ENCODE peak calls at places on chromosomes 7 and 10, in ten cellular contexts. E is cardiac fibroblast, U is small intestine, L is body of pancreas, N is aorta, C is Caco-2, I is A549, Z is IMR-90, S is fibroblast of lung, Q is HepG2. H is an unnamed sample.

GRCh38 chr7:2460188-2460587 is 16.0 kb downstream of the GRIFIN start:
- DNase-seq in C (no peak), Q (no peak), N (no peak), Z (no peak), E (no peak), U (no peak), L (no peak), I (no peak), S (no peak), H (no peak)

GRCh38 chr10:124655191-124656112 is 88.7 kb downstream of the FAM53B start:
- DNase-seq in S (no peak), E (no peak), Q (no peak), N (no peak), L (no peak), Z (no peak), C (no peak), I (no peak), U (no peak), H (no peak)

GRCh38 chr10:104085801-104086400 is at the start of gene COL17A1:
- DNase-seq in U (peak), C (no peak), S (no peak), Q (no peak), N (no peak), I (no peak), Z (no peak), L (no peak), E (no peak), H (no peak)

GRCh38 chr7:71486856-71487628 is 355.1 kb downstream of the GALNT17 start:
- DNase-seq in L (peak), Z (no peak), I (no peak), E (peak), U (no peak), C (no peak), Q (no peak), N (peak), S (peak), H (peak)

GRCh38 chr10:30671011-30671616 is 41.6 kb upstream of the LYZL2 start:
- DNase-seq in S (peak), Q (peak), Z (peak), I (peak), L (peak), U (peak), C (peak), E (peak), N (no peak), H (peak)

GRCh38 chr7:1083729-1084657 is 3.9 kb upstream of the GPER1 start:
- DNase-seq in L (no peak), Q (no peak), U (no peak), E (no peak), N (no peak), Z (no peak), C (no peak), S (no peak), I (no peak), H (no peak)

GRCh38 chr10:98246911-98247820 is 20.8 kb downstream of the LOXL4 start:
- DNase-seq in U (no peak), Q (no peak), L (no peak), S (peak), Z (peak), E (no peak), I (no peak), N (no peak), C (no peak), H (peak)

GRCh38 chr10:107708981-107709380 is 544.5 kb upstream of the SORCS1 start:
- DNase-seq in U (no peak), I (no peak), E (no peak), L (no peak), C (no peak), Z (no peak), Q (no peak), N (no peak), S (no peak), H (no peak)

GRCh38 chr10:12914111-12914510 is 87.4 kb downstream of the CCDC3 start:
- DNase-seq in Z (no peak), S (no peak), E (no peak), I (no peak), L (no peak), Q (no peak), U (no peak), N (no peak), C (no peak), H (no peak)

GRCh38 chr10:49767752-49768151 is 5.6 kb upstream of the OGDHL start:
- DNase-seq in E (no peak), Q (no peak), C (no peak), Z (no peak), U (no peak), L (no peak), I (no peak), S (no peak), N (no peak), H (no peak)

GRCh38 chr10:6089334-6090219 is 743 bp downstream of the RBM17 start:
- DNase-seq in C (peak), Z (no peak), L (no peak), I (no peak), E (peak), S (no peak), Q (peak), U (peak), N (peak), H (no peak)

GRCh38 chr7:143227806-143228205 is 6.0 kb downstream of the TAS2R40 start:
- DNase-seq in N (no peak), Z (no peak), S (no peak), Q (no peak), C (no peak), L (no peak), I (no peak), U (no peak), E (peak), H (no peak)

DNA sequence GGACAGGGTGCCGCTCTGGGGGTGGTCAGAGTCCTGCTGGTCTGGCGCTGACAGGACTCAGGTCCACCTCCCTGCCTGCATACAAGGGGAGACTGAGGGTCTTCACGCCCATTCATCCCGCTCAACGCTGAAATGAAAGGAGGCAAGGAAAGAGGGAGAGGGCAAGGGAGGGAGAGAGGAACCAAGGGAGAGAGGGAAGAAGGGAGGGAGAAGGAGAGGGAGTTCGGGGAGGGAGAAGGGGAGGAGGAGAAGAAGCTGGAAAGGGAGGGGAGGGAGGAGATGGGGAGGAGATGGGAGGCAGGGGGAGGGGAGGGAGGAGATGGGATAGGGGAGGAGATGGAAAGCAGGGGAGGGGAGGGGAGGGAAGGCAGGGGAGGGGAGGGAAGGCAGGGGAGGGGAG is 69.4 kb upstream of the INPP5A start:
- DNase-seq in Z (no peak), Q (no peak), C (no peak), L (no peak), N (no peak), E (no peak), I (no peak), U (no peak), S (no peak), H (no peak)
- H3K4me3 ChIP-seq in Z (no peak), Q (peak), C (no peak), L (no peak), N (no peak), E (no peak), I (no peak), U (no peak), S (no peak), H (no peak)

GRCh38 chr7:155961241-155962190 is 149.3 kb upstream of the SHH start:
- DNase-seq in E (peak), L (peak), U (peak), I (no peak), N (no peak), S (no peak), Q (peak), Z (no peak), C (peak), H (peak)
- H3K4me3 ChIP-seq in E (no peak), L (no peak), U (no peak), I (no peak), N (no peak), S (no peak), Q (peak), Z (no peak), C (no peak), H (no peak)

GRCh38 chr10:64345856-64346255 is 824.7 kb downstream of the REEP3 start:
- DNase-seq in S (no peak), Q (no peak), N (no peak), E (no peak), Z (no peak), C (no peak), I (no peak), U (no peak), L (no peak), H (no peak)

GRCh38 chr10:64346391-64346790 is 825.2 kb downstream of the REEP3 start:
- DNase-seq in L (no peak), E (no peak), U (no peak), Q (no peak), N (no peak), Z (no peak), S (no peak), I (no peak), C (no peak), H (no peak)

GRCh38 chr10:64350665-64351064 is 829.5 kb downstream of the REEP3 start:
- DNase-seq in L (no peak), U (no peak), E (no peak), C (no peak), S (no peak), Q (no peak), I (no peak), N (no peak), Z (no peak), H (no peak)
- H3K4me3 ChIP-seq in L (no peak), U (no peak), E (no peak), C (no peak), S (no peak), Q (no peak), I (no peak), N (no peak), Z (no peak), H (no peak)

GRCh38 chr10:11018830-11019692 is 1.4 kb downstream of the CELF2 start:
- DNase-seq in L (no peak), I (no peak), Z (no peak), Q (no peak), C (no peak), U (no peak), E (no peak), N (no peak), S (no peak), H (no peak)
- H3K4me3 ChIP-seq in L (no peak), I (no peak), Z (peak), Q (no peak), C (no peak), U (peak), E (peak), N (peak), S (peak), H (peak)

DNA sequence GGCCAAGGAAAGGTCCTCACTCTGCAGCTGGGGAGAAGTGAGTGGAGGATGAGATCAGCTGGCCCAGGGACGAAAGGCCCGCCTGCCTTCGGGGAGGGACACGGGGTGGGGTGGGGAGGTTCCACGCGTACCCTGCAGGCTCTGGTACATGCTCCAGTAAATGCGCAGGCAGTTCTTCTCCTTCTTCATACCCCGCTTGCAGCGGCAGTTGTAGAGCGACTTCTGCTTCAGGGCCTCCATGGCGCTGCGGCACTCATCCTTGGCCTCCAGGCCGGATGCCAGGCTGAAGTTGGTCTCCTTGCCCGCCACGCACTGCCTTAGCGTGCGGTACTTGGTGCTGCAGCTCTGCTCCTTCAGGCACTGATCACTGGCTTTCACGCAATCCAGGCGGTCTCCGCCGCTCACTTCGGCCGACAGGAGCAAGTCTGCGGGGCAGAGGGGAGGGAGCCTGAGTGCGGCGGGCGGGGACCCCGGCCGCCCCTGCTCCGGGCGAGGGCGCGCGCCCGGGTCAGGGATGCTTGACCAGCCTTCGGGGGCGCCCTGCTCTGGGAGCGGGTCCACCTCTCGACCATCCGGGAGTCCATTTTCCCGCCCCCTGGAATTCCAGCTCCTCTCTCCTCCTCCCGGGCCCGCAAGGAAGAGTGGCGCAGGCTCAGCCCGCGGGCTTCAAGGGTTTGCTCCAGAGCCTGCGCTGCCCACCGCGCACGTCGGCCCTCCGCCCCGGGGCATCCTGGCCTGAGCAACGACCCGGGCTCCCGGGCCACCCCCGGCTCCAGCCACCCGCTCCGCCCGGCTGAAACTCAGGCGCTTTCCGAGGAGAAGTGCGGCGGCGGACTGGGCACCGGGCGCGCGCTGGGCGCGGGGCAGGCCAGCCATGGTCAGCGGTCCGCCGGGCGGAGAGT is 2.1 kb downstream of the GFRA1 start:
- DNase-seq in E (no peak), Q (no peak), S (no peak), U (no peak), Z (peak), L (no peak), C (no peak), I (no peak), N (no peak), H (no peak)
- H3K4me3 ChIP-seq in E (no peak), Q (no peak), S (peak), U (no peak), Z (peak), L (peak), C (no peak), I (peak), N (no peak), H (peak)

GRCh38 chr10:21171197-21171935 is 274.3 kb upstream of the NEBL start:
- DNase-seq in N (no peak), Q (no peak), Z (no peak), U (no peak), S (no peak), C (no peak), I (peak), E (no peak), L (no peak), H (no peak)

GRCh38 chr10:21173964-21174669 is 277.0 kb upstream of the NEBL start:
- DNase-seq in S (no peak), I (peak), L (peak), E (peak), U (peak), N (no peak), Z (no peak), Q (no peak), C (peak), H (no peak)

GRCh38 chr10:21173433-21173963 is 276.4 kb upstream of the NEBL start:
- DNase-seq in U (no peak), L (peak), Q (no peak), S (no peak), C (peak), N (no peak), Z (no peak), E (no peak), I (no peak), H (no peak)

GRCh38 chr10:21171936-21172773 is 275.0 kb upstream of the NEBL start:
- DNase-seq in C (no peak), Q (no peak), N (no peak), E (no peak), I (no peak), U (no peak), S (no peak), L (no peak), Z (no peak), H (no peak)

GRCh38 chr10:21172774-21173432 is 275.8 kb upstream of the NEBL start:
- DNase-seq in S (no peak), Q (no peak), C (peak), U (no peak), Z (no peak), L (peak), I (peak), N (no peak), E (peak), H (no peak)
- H3K4me3 ChIP-seq in S (no peak), Q (peak), C (peak), U (peak), Z (no peak), L (peak), I (peak), N (no peak), E (peak), H (peak)

GRCh38 chr10:33031815-33032320 is 73.8 kb upstream of the ITGB1 start:
- DNase-seq in I (no peak), C (no peak), Q (no peak), Z (no peak), U (no peak), N (no peak), E (no peak), L (no peak), S (no peak), H (no peak)

GRCh38 chr10:33031171-33031570 is 73.1 kb upstream of the ITGB1 start:
- DNase-seq in Z (no peak), U (no peak), S (no peak), L (no peak), N (no peak), E (no peak), Q (no peak), C (no peak), I (no peak), H (no peak)

GRCh38 chr10:33034931-33035330 is 76.9 kb upstream of the ITGB1 start:
- DNase-seq in I (no peak), S (no peak), Z (no peak), U (no peak), C (no peak), E (no peak), Q (no peak), L (no peak), N (no peak), H (no peak)

GRCh38 chr10:33035411-33035810 is 77.4 kb upstream of the ITGB1 start:
- DNase-seq in U (no peak), N (no peak), S (no peak), L (no peak), E (no peak), Z (no peak), Q (no peak), C (no peak), I (no peak), H (no peak)

DNA sequence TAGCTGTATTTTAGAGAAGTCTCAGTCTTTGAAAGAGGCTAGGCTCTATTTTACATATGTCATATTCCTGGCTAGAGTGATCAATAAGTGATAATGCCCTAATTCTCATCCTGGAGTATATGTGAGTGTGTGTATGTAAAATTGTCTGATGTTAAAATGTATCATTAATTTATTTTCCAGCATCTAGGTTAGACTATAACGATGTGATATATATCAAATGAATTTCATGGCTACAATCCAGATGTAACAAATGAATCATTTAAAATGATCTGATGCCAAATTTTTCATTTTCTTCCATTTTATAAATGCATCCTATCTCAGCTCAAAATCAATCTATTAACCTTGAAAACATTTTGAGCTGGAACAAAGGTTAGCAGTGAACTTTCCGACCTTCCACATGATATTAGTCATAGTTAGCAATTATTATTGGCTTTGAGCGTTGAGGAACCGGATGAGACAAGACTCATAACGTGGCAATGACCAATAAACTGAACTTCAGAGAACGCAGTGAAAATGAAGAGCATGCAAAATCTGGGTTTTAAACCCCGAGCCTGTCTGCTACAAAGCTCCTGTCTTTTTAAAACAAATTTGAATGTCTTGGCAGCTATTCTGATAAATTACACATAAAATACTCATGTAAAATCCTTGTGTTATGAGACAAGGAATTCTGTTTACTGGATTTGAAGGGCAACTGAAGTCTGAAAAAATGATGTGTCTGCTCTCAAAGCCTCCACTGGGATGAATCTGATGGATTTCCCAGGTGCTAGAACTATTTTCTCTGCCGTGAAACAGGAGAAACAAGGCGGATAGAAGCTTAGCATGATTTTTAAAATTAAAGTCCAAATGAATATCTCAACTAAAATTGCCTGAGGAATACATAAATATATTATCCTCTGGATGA is 74.6 kb upstream of the ITGB1 start:
- DNase-seq in C (no peak), U (peak), N (no peak), L (no peak), Q (peak), Z (peak), I (peak), S (peak), E (peak), H (peak)
- H3K4me3 ChIP-seq in C (no peak), U (no peak), N (no peak), L (no peak), Q (no peak), Z (no peak), I (peak), S (no peak), E (no peak), H (no peak)

GRCh38 chr7:23472046-23472445 is 1.8 kb upstream of the IGF2BP3 start:
- DNase-seq in L (no peak), N (no peak), Q (no peak), E (no peak), I (no peak), S (no peak), Z (no peak), U (no peak), C (no peak), H (no peak)
- H3K4me3 ChIP-seq in L (no peak), N (no peak), Q (peak), E (no peak), I (peak), S (no peak), Z (peak), U (no peak), C (peak), H (peak)

GRCh38 chr10:84329986-84330651 is 1.7 kb downstream of the CCSER2 start:
- DNase-seq in I (no peak), Q (no peak), S (no peak), U (peak), E (no peak), N (no peak), C (no peak), Z (no peak), L (no peak), H (no peak)
- H3K4me3 ChIP-seq in I (no peak), Q (peak), S (peak), U (no peak), E (peak), N (no peak), C (peak), Z (peak), L (no peak), H (peak)

DNA sequence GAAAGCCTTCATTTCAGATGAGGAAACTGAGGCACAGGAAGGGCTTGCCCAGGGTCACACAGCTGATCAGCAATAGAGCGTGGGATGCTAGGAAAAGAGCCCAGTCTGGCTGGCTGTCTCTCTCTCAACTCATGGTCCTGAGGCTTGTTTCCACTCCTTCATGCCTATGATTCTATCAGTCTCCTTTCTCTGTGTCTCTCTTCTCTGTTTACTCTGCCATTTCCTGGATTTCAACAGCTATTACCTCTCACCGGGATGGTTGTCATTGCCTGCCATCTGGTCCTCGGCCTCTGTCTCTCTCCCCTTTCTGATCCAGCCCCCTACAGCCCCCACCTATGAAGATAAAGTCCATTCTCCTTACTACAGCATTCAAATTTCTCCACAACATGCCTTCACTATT is 93.3 kb upstream of the AGBL3 start:
- DNase-seq in I (no peak), Z (no peak), Q (peak), S (no peak), C (no peak), L (no peak), E (no peak), N (no peak), U (no peak), H (no peak)
- H3K4me3 ChIP-seq in I (peak), Z (peak), Q (peak), S (peak), C (peak), L (no peak), E (peak), N (no peak), U (no peak), H (peak)

H was measured in astrocyte of the spinal cord.